ENCODE peak calls at places on chromosomes 13 and 19, in four cellular contexts. G, T, I and S are unnamed samples.

GRCh38 chr13:106318941-106319411 is 216.5 kb downstream of the EFNB2 start:
- DNase-seq in I (no peak), T (no peak), G (no peak), S (peak)

GRCh38 chr19:33957804-33958203 is 161.1 kb downstream of the KCTD15 start:
- DNase-seq in G (no peak), T (no peak), I (no peak), S (no peak)

GRCh38 chr19:2798733-2799132 is 13.4 kb downstream of the THOP1 start:
- DNase-seq in T (no peak), G (no peak), I (no peak), S (no peak)

GRCh38 chr19:46624958-46625661 is at the start of gene PTGIR:
- DNase-seq in T (no peak), I (no peak), G (no peak), S (no peak)

GRCh38 chr13:76745246-76746200 is 140.7 kb downstream of the KCTD12 start:
- DNase-seq in T (no peak), I (peak), G (no peak), S (no peak)

GRCh38 chr13:42322806-42323205 is 50.9 kb downstream of the AKAP11 start:
- DNase-seq in T (no peak), I (no peak), G (no peak), S (no peak)

GRCh38 chr19:1270168-1270853 is 1.2 kb downstream of the CIRBP start:
- DNase-seq in G (no peak), T (no peak), I (no peak), S (no peak)

GRCh38 chr13:80305737-80306136 is 35.2 kb downstream of the SPRY2 start:
- DNase-seq in I (no peak), T (no peak), G (no peak), S (no peak)

GRCh38 chr13:25167349-25167748 is 4.7 kb downstream of the AMER2 start:
- DNase-seq in I (no peak), G (no peak), T (no peak), S (no peak)

GRCh38 chr13:112748947-112749346 is 59.1 kb downstream of the ATP11A start:
- DNase-seq in G (no peak), I (peak), T (no peak), S (no peak)

GRCh38 chr19:12790628-12791344 is 500 bp upstream of the JUNB start:
- DNase-seq in I (no peak), G (no peak), T (no peak), S (no peak)

GRCh38 chr19:55245236-55245904 is 13.4 kb downstream of the PPP6R1 start:
- DNase-seq in G (no peak), T (no peak), I (no peak), S (no peak)

GRCh38 chr13:99434258-99434788 is 66.9 kb upstream of the TM9SF2 start:
- DNase-seq in G (no peak), I (no peak), T (no peak), S (no peak)

GRCh38 chr13:33454844-33455256 is 169.3 kb upstream of the STARD13 start:
- DNase-seq in G (no peak), I (no peak), T (no peak), S (no peak)